ENCODE peak calls at places on chromosomes 1 and 21, in ten cellular contexts. One of them, this sample, is unnamed.

GRCh38 chr1:150024156-150024555 is 13.6 kb upstream of the OTUD7B start:
- DNase-seq in T-helper 2 cell: no peak
- DNase-seq in stimulated activated CD4-positive, alpha-beta T cell treated with anti-CD3 and anti-CD28 coated beads, Interleukin-15, amount 100 ng/mL, for 1 hour: no peak
- DNase-seq in effector CD8-positive, alpha-beta T cell: no peak
- DNase-seq in RPMI7951: no peak
- DNase-seq in GOT3: no peak
- DNase-seq in iris pigment epithelial cell: no peak
- DNase-seq in GM12864: no peak
- DNase-seq in endodermal cell: no peak
- DNase-seq in suprapubic skin: no peak
- DNase-seq in this sample: no peak

GRCh38 chr1:31769720-31770390 is 5.7 kb upstream of the ADGRB2 start:
- DNase-seq in RPMI7951: no peak
- DNase-seq in iris pigment epithelial cell: no peak
- DNase-seq in T-helper 2 cell: no peak
- DNase-seq in GOT3: no peak
- DNase-seq in effector CD8-positive, alpha-beta T cell: no peak
- DNase-seq in GM12864: no peak
- DNase-seq in stimulated activated CD4-positive, alpha-beta T cell treated with anti-CD3 and anti-CD28 coated beads, Interleukin-15, amount 100 ng/mL, for 1 hour: no peak
- DNase-seq in endodermal cell: no peak
- DNase-seq in suprapubic skin: no peak
- DNase-seq in this sample: no peak

GRCh38 chr1:186571771-186572170 is 108.5 kb downstream of the PTGS2 start:
- DNase-seq in endodermal cell: no peak
- DNase-seq in RPMI7951: no peak
- DNase-seq in GM12864: no peak
- DNase-seq in suprapubic skin: no peak
- DNase-seq in T-helper 2 cell: no peak
- DNase-seq in GOT3: no peak
- DNase-seq in effector CD8-positive, alpha-beta T cell: no peak
- DNase-seq in stimulated activated CD4-positive, alpha-beta T cell treated with anti-CD3 and anti-CD28 coated beads, Interleukin-15, amount 100 ng/mL, for 1 hour: no peak
- DNase-seq in iris pigment epithelial cell: no peak
- DNase-seq in this sample: no peak

GRCh38 chr21:46121286-46122221 is 23.6 kb downstream of the COL6A2 start:
- DNase-seq in effector CD8-positive, alpha-beta T cell: no peak
- DNase-seq in endodermal cell: peak; percentile 40
- DNase-seq in stimulated activated CD4-positive, alpha-beta T cell treated with anti-CD3 and anti-CD28 coated beads, Interleukin-15, amount 100 ng/mL, for 1 hour: peak; percentile 0
- DNase-seq in RPMI7951: no peak
- DNase-seq in T-helper 2 cell: peak; percentile 1
- DNase-seq in suprapubic skin: peak; percentile 64
- DNase-seq in GM12864: no peak
- DNase-seq in GOT3: no peak
- DNase-seq in iris pigment epithelial cell: no peak
- DNase-seq in this sample: no peak

GRCh38 chr1:230303822-230304221 is 122.3 kb downstream of the PGBD5 start:
- DNase-seq in stimulated activated CD4-positive, alpha-beta T cell treated with anti-CD3 and anti-CD28 coated beads, Interleukin-15, amount 100 ng/mL, for 1 hour: no peak
- DNase-seq in RPMI7951: peak; percentile 83
- DNase-seq in effector CD8-positive, alpha-beta T cell: no peak
- DNase-seq in iris pigment epithelial cell: peak; percentile 81
- DNase-seq in T-helper 2 cell: no peak
- DNase-seq in GM12864: no peak
- DNase-seq in endodermal cell: no peak
- DNase-seq in suprapubic skin: peak; percentile 62
- DNase-seq in GOT3: no peak
- DNase-seq in this sample: no peak

GRCh38 chr1:60970081-60970509 is 112.3 kb upstream of the NFIA start:
- DNase-seq in GOT3: no peak
- DNase-seq in RPMI7951: no peak
- DNase-seq in suprapubic skin: no peak
- DNase-seq in GM12864: no peak
- DNase-seq in endodermal cell: no peak
- DNase-seq in stimulated activated CD4-positive, alpha-beta T cell treated with anti-CD3 and anti-CD28 coated beads, Interleukin-15, amount 100 ng/mL, for 1 hour: no peak
- DNase-seq in effector CD8-positive, alpha-beta T cell: no peak
- DNase-seq in T-helper 2 cell: no peak
- DNase-seq in iris pigment epithelial cell: peak; percentile 38
- DNase-seq in this sample: no peak

GRCh38 chr1:81387446-81387845 is 413.3 kb upstream of the ADGRL2 start:
- DNase-seq in RPMI7951: no peak
- DNase-seq in GOT3: no peak
- DNase-seq in effector CD8-positive, alpha-beta T cell: no peak
- DNase-seq in stimulated activated CD4-positive, alpha-beta T cell treated with anti-CD3 and anti-CD28 coated beads, Interleukin-15, amount 100 ng/mL, for 1 hour: no peak
- DNase-seq in suprapubic skin: no peak
- DNase-seq in iris pigment epithelial cell: no peak
- DNase-seq in endodermal cell: no peak
- DNase-seq in GM12864: no peak
- DNase-seq in T-helper 2 cell: no peak
- DNase-seq in this sample: no peak

GRCh38 chr1:51669191-51669590 is 52.3 kb downstream of the OSBPL9 start:
- DNase-seq in GM12864: no peak
- DNase-seq in suprapubic skin: no peak
- DNase-seq in endodermal cell: no peak
- DNase-seq in GOT3: no peak
- DNase-seq in iris pigment epithelial cell: no peak
- DNase-seq in T-helper 2 cell: no peak
- DNase-seq in RPMI7951: no peak
- DNase-seq in effector CD8-positive, alpha-beta T cell: no peak
- DNase-seq in stimulated activated CD4-positive, alpha-beta T cell treated with anti-CD3 and anti-CD28 coated beads, Interleukin-15, amount 100 ng/mL, for 1 hour: no peak
- DNase-seq in this sample: no peak

GRCh38 chr21:25297117-25297516 is 310.2 kb downstream of the MRPL39 start:
- DNase-seq in effector CD8-positive, alpha-beta T cell: no peak
- DNase-seq in GM12864: no peak
- DNase-seq in RPMI7951: no peak
- DNase-seq in GOT3: no peak
- DNase-seq in endodermal cell: no peak
- DNase-seq in suprapubic skin: no peak
- DNase-seq in stimulated activated CD4-positive, alpha-beta T cell treated with anti-CD3 and anti-CD28 coated beads, Interleukin-15, amount 100 ng/mL, for 1 hour: no peak
- DNase-seq in iris pigment epithelial cell: no peak
- DNase-seq in T-helper 2 cell: no peak
- DNase-seq in this sample: no peak

GRCh38 chr1:219398815-219399396 is 214.0 kb downstream of the ZC3H11B start:
- DNase-seq in suprapubic skin: no peak
- DNase-seq in stimulated activated CD4-positive, alpha-beta T cell treated with anti-CD3 and anti-CD28 coated beads, Interleukin-15, amount 100 ng/mL, for 1 hour: no peak
- DNase-seq in effector CD8-positive, alpha-beta T cell: no peak
- DNase-seq in GOT3: no peak
- DNase-seq in T-helper 2 cell: no peak
- DNase-seq in RPMI7951: no peak
- DNase-seq in endodermal cell: no peak
- DNase-seq in GM12864: no peak
- DNase-seq in iris pigment epithelial cell: no peak
- DNase-seq in this sample: no peak

GRCh38 chr1:41333146-41333784 is 28.0 kb upstream of the FOXO6 start:
- DNase-seq in stimulated activated CD4-positive, alpha-beta T cell treated with anti-CD3 and anti-CD28 coated beads, Interleukin-15, amount 100 ng/mL, for 1 hour: no peak
- DNase-seq in RPMI7951: peak; percentile 73
- DNase-seq in iris pigment epithelial cell: peak; percentile 79
- DNase-seq in GOT3: no peak
- DNase-seq in effector CD8-positive, alpha-beta T cell: no peak
- DNase-seq in endodermal cell: peak; percentile 22
- DNase-seq in GM12864: no peak
- DNase-seq in suprapubic skin: no peak
- DNase-seq in T-helper 2 cell: no peak
- DNase-seq in this sample: no peak

GRCh38 chr1:185567006-185567405 is 167.2 kb upstream of the HMCN1 start:
- DNase-seq in iris pigment epithelial cell: peak; percentile 67
- DNase-seq in T-helper 2 cell: peak; percentile 37
- DNase-seq in GOT3: peak; percentile 44
- DNase-seq in effector CD8-positive, alpha-beta T cell: peak; percentile 15
- DNase-seq in stimulated activated CD4-positive, alpha-beta T cell treated with anti-CD3 and anti-CD28 coated beads, Interleukin-15, amount 100 ng/mL, for 1 hour: no peak
- DNase-seq in endodermal cell: no peak
- DNase-seq in RPMI7951: peak; percentile 82
- DNase-seq in suprapubic skin: no peak
- DNase-seq in GM12864: no peak
- DNase-seq in this sample: peak; percentile 91

GRCh38 chr1:108089482-108089881 is 110.7 kb downstream of the SLC25A24 start:
- DNase-seq in T-helper 2 cell: no peak
- DNase-seq in endodermal cell: no peak
- DNase-seq in suprapubic skin: no peak
- DNase-seq in iris pigment epithelial cell: no peak
- DNase-seq in RPMI7951: peak; percentile 15
- DNase-seq in GM12864: no peak
- DNase-seq in GOT3: no peak
- DNase-seq in effector CD8-positive, alpha-beta T cell: no peak
- DNase-seq in stimulated activated CD4-positive, alpha-beta T cell treated with anti-CD3 and anti-CD28 coated beads, Interleukin-15, amount 100 ng/mL, for 1 hour: no peak
- DNase-seq in this sample: no peak

GRCh38 chr1:36673207-36673606 is 190.5 kb upstream of the CSF3R start:
- DNase-seq in RPMI7951: no peak
- DNase-seq in iris pigment epithelial cell: no peak
- DNase-seq in suprapubic skin: no peak
- DNase-seq in T-helper 2 cell: no peak
- DNase-seq in stimulated activated CD4-positive, alpha-beta T cell treated with anti-CD3 and anti-CD28 coated beads, Interleukin-15, amount 100 ng/mL, for 1 hour: no peak
- DNase-seq in effector CD8-positive, alpha-beta T cell: no peak
- DNase-seq in endodermal cell: peak; percentile 55
- DNase-seq in GM12864: no peak
- DNase-seq in GOT3: no peak
- DNase-seq in this sample: no peak

GRCh38 chr21:34560609-34561008 is 48.6 kb upstream of the KCNE1 start:
- DNase-seq in T-helper 2 cell: no peak
- DNase-seq in iris pigment epithelial cell: no peak
- DNase-seq in effector CD8-positive, alpha-beta T cell: no peak
- DNase-seq in GM12864: no peak
- DNase-seq in RPMI7951: peak; percentile 17
- DNase-seq in suprapubic skin: no peak
- DNase-seq in stimulated activated CD4-positive, alpha-beta T cell treated with anti-CD3 and anti-CD28 coated beads, Interleukin-15, amount 100 ng/mL, for 1 hour: no peak
- DNase-seq in endodermal cell: no peak
- DNase-seq in GOT3: no peak
- DNase-seq in this sample: no peak

GRCh38 chr1:243946946-243947345 is 96.9 kb upstream of the AKT3 start:
- DNase-seq in RPMI7951: peak; percentile 18
- DNase-seq in suprapubic skin: no peak
- DNase-seq in iris pigment epithelial cell: peak; percentile 50
- DNase-seq in GOT3: no peak
- DNase-seq in endodermal cell: peak; percentile 82
- DNase-seq in GM12864: no peak
- DNase-seq in stimulated activated CD4-positive, alpha-beta T cell treated with anti-CD3 and anti-CD28 coated beads, Interleukin-15, amount 100 ng/mL, for 1 hour: no peak
- DNase-seq in effector CD8-positive, alpha-beta T cell: no peak
- DNase-seq in T-helper 2 cell: no peak
- DNase-seq in this sample: peak; percentile 22

GRCh38 chr1:14745321-14745720 is 146.8 kb downstream of the KAZN start:
- DNase-seq in RPMI7951: no peak
- DNase-seq in effector CD8-positive, alpha-beta T cell: no peak
- DNase-seq in suprapubic skin: no peak
- DNase-seq in endodermal cell: no peak
- DNase-seq in GOT3: no peak
- DNase-seq in GM12864: no peak
- DNase-seq in stimulated activated CD4-positive, alpha-beta T cell treated with anti-CD3 and anti-CD28 coated beads, Interleukin-15, amount 100 ng/mL, for 1 hour: no peak
- DNase-seq in iris pigment epithelial cell: no peak
- DNase-seq in T-helper 2 cell: no peak
- DNase-seq in this sample: no peak

GRCh38 chr1:220698607-220699016 is 8.4 kb downstream of the C1orf115 start:
- DNase-seq in effector CD8-positive, alpha-beta T cell: no peak
- DNase-seq in iris pigment epithelial cell: no peak
- DNase-seq in RPMI7951: no peak
- DNase-seq in suprapubic skin: no peak
- DNase-seq in endodermal cell: no peak
- DNase-seq in T-helper 2 cell: no peak
- DNase-seq in GOT3: no peak
- DNase-seq in stimulated activated CD4-positive, alpha-beta T cell treated with anti-CD3 and anti-CD28 coated beads, Interleukin-15, amount 100 ng/mL, for 1 hour: no peak
- DNase-seq in GM12864: no peak
- DNase-seq in this sample: no peak

GRCh38 chr1:110292327-110292741 is 46.8 kb upstream of the RBM15 start:
- DNase-seq in stimulated activated CD4-positive, alpha-beta T cell treated with anti-CD3 and anti-CD28 coated beads, Interleukin-15, amount 100 ng/mL, for 1 hour: no peak
- DNase-seq in iris pigment epithelial cell: peak; percentile 39
- DNase-seq in RPMI7951: no peak
- DNase-seq in GOT3: no peak
- DNase-seq in suprapubic skin: no peak
- DNase-seq in endodermal cell: no peak
- DNase-seq in GM12864: no peak
- DNase-seq in effector CD8-positive, alpha-beta T cell: no peak
- DNase-seq in T-helper 2 cell: no peak
- DNase-seq in this sample: no peak

GRCh38 chr1:226403522-226404034 is 4.3 kb downstream of the PARP1 start:
- DNase-seq in RPMI7951: peak; percentile 69
- DNase-seq in endodermal cell: peak; percentile 59
- DNase-seq in GM12864: no peak
- DNase-seq in suprapubic skin: peak; percentile 27
- DNase-seq in stimulated activated CD4-positive, alpha-beta T cell treated with anti-CD3 and anti-CD28 coated beads, Interleukin-15, amount 100 ng/mL, for 1 hour: no peak
- DNase-seq in T-helper 2 cell: no peak
- DNase-seq in GOT3: no peak
- DNase-seq in iris pigment epithelial cell: peak; percentile 34
- DNase-seq in effector CD8-positive, alpha-beta T cell: no peak
- DNase-seq in this sample: no peak

GRCh38 chr21:35316933-35317332 is 267.8 kb upstream of the RUNX1 start:
- DNase-seq in suprapubic skin: no peak
- DNase-seq in stimulated activated CD4-positive, alpha-beta T cell treated with anti-CD3 and anti-CD28 coated beads, Interleukin-15, amount 100 ng/mL, for 1 hour: no peak
- DNase-seq in GM12864: no peak
- DNase-seq in RPMI7951: no peak
- DNase-seq in iris pigment epithelial cell: peak; percentile 79
- DNase-seq in GOT3: no peak
- DNase-seq in T-helper 2 cell: no peak
- DNase-seq in effector CD8-positive, alpha-beta T cell: no peak
- DNase-seq in endodermal cell: peak; percentile 50
- DNase-seq in this sample: no peak

GRCh38 chr1:15279576-15280230 is 32.7 kb downstream of the FHAD1 start:
- DNase-seq in T-helper 2 cell: no peak
- DNase-seq in iris pigment epithelial cell: no peak
- DNase-seq in effector CD8-positive, alpha-beta T cell: no peak
- DNase-seq in GM12864: no peak
- DNase-seq in endodermal cell: peak; percentile 73
- DNase-seq in RPMI7951: peak; percentile 58
- DNase-seq in suprapubic skin: no peak
- DNase-seq in stimulated activated CD4-positive, alpha-beta T cell treated with anti-CD3 and anti-CD28 coated beads, Interleukin-15, amount 100 ng/mL, for 1 hour: no peak
- DNase-seq in GOT3: no peak
- DNase-seq in this sample: no peak

GRCh38 chr1:21552715-21553114 is 43.5 kb downstream of the ALPL start:
- DNase-seq in iris pigment epithelial cell: peak; percentile 96
- DNase-seq in effector CD8-positive, alpha-beta T cell: no peak
- DNase-seq in RPMI7951: peak; percentile 60
- DNase-seq in GOT3: no peak
- DNase-seq in stimulated activated CD4-positive, alpha-beta T cell treated with anti-CD3 and anti-CD28 coated beads, Interleukin-15, amount 100 ng/mL, for 1 hour: no peak
- DNase-seq in endodermal cell: no peak
- DNase-seq in suprapubic skin: no peak
- DNase-seq in T-helper 2 cell: no peak
- DNase-seq in GM12864: no peak
- DNase-seq in this sample: no peak

GRCh38 chr1:90706437-90707362 is 10.4 kb downstream of the BARHL2 start:
- DNase-seq in suprapubic skin: no peak
- DNase-seq in GM12864: no peak
- DNase-seq in RPMI7951: peak; percentile 12
- DNase-seq in T-helper 2 cell: no peak
- DNase-seq in effector CD8-positive, alpha-beta T cell: no peak
- DNase-seq in GOT3: no peak
- DNase-seq in stimulated activated CD4-positive, alpha-beta T cell treated with anti-CD3 and anti-CD28 coated beads, Interleukin-15, amount 100 ng/mL, for 1 hour: no peak
- DNase-seq in endodermal cell: peak; percentile 90
- DNase-seq in iris pigment epithelial cell: peak; percentile 10
- DNase-seq in this sample: no peak

GRCh38 chr1:78490861-78491310 is at the start of gene PTGFR:
- DNase-seq in effector CD8-positive, alpha-beta T cell: no peak
- DNase-seq in T-helper 2 cell: no peak
- DNase-seq in RPMI7951: peak; percentile 78
- DNase-seq in GOT3: no peak
- DNase-seq in GM12864: no peak
- DNase-seq in stimulated activated CD4-positive, alpha-beta T cell treated with anti-CD3 and anti-CD28 coated beads, Interleukin-15, amount 100 ng/mL, for 1 hour: no peak
- DNase-seq in iris pigment epithelial cell: peak; percentile 30
- DNase-seq in endodermal cell: peak; percentile 79
- DNase-seq in suprapubic skin: peak; percentile 69
- DNase-seq in this sample: no peak

GRCh38 chr1:11100149-11100493 is 452 bp upstream of the EXOSC10 start:
- DNase-seq in iris pigment epithelial cell: no peak
- DNase-seq in endodermal cell: no peak
- DNase-seq in effector CD8-positive, alpha-beta T cell: no peak
- DNase-seq in GOT3: no peak
- DNase-seq in stimulated activated CD4-positive, alpha-beta T cell treated with anti-CD3 and anti-CD28 coated beads, Interleukin-15, amount 100 ng/mL, for 1 hour: no peak
- DNase-seq in GM12864: no peak
- DNase-seq in RPMI7951: no peak
- DNase-seq in suprapubic skin: no peak
- DNase-seq in T-helper 2 cell: no peak
- DNase-seq in this sample: no peak

GRCh38 chr1:16924919-16925477 is 3.3 kb downstream of the CROCC start:
- DNase-seq in effector CD8-positive, alpha-beta T cell: no peak
- DNase-seq in RPMI7951: no peak
- DNase-seq in iris pigment epithelial cell: no peak
- DNase-seq in stimulated activated CD4-positive, alpha-beta T cell treated with anti-CD3 and anti-CD28 coated beads, Interleukin-15, amount 100 ng/mL, for 1 hour: no peak
- DNase-seq in suprapubic skin: peak; percentile 57
- DNase-seq in GM12864: no peak
- DNase-seq in GOT3: no peak
- DNase-seq in T-helper 2 cell: no peak
- DNase-seq in endodermal cell: peak; percentile 58
- DNase-seq in this sample: no peak

GRCh38 chr21:35378881-35379280 is 329.8 kb upstream of the RUNX1 start:
- DNase-seq in iris pigment epithelial cell: no peak
- DNase-seq in suprapubic skin: no peak
- DNase-seq in effector CD8-positive, alpha-beta T cell: no peak
- DNase-seq in T-helper 2 cell: no peak
- DNase-seq in stimulated activated CD4-positive, alpha-beta T cell treated with anti-CD3 and anti-CD28 coated beads, Interleukin-15, amount 100 ng/mL, for 1 hour: no peak
- DNase-seq in endodermal cell: no peak
- DNase-seq in RPMI7951: no peak
- DNase-seq in GOT3: no peak
- DNase-seq in GM12864: no peak
- DNase-seq in this sample: no peak